ENCODE peak calls at places on chromosome 16, in six cellular contexts. B is psoas muscle, D is left colon, Z is HEK293T, I is HTR-8/SVneo, E is EL. X is an unnamed sample.

GRCh38 chr16:3881499-3881995 is 1.0 kb upstream of the CREBBP start:
- DNase-seq in B (no peak), D (no peak), Z (no peak), I (no peak), E (no peak), X (no peak)

GRCh38 chr16:88731699-88732098 is 25.4 kb downstream of the CTU2 start:
- DNase-seq in B (no peak), D (no peak), Z (peak), I (peak), E (no peak), X (no peak)

GRCh38 chr16:87626401-87626800 is 24.1 kb downstream of the JPH3 start:
- DNase-seq in B (no peak), D (no peak), Z (no peak), I (no peak), E (no peak), X (no peak)

GRCh38 chr16:24748242-24748641 is 18.8 kb downstream of the TNRC6A start:
- DNase-seq in B (no peak), D (no peak), Z (no peak), I (peak), E (peak), X (no peak)

GRCh38 chr16:87052506-87052905 is 264.7 kb downstream of the C16orf95 start:
- DNase-seq in B (no peak), D (no peak), Z (no peak), I (no peak), E (no peak), X (no peak)

GRCh38 chr16:69311533-69312388 is 611 bp downstream of the VPS4A start:
- DNase-seq in B (peak), D (peak), Z (peak), I (peak), E (peak), X (peak)

GRCh38 chr16:68668266-68668665 is 23.2 kb downstream of the CDH3 start:
- DNase-seq in B (no peak), D (no peak), Z (no peak), I (peak), E (peak), X (no peak)

GRCh38 chr16:53529529-53529928 is 26.5 kb upstream of the AKTIP start:
- DNase-seq in B (no peak), D (no peak), Z (no peak), I (no peak), E (no peak), X (no peak)

GRCh38 chr16:5490499-5490898 is 392.9 kb upstream of the EEF2KMT start:
- DNase-seq in B (no peak), D (peak), Z (peak), I (no peak), E (no peak), X (peak)

GRCh38 chr16:50842013-50842505 is 100.2 kb downstream of the CYLD start:
- DNase-seq in B (no peak), D (no peak), Z (no peak), I (no peak), E (no peak), X (no peak)

GRCh38 chr16:50622029-50622428 is 59.1 kb downstream of the SNX20 start:
- DNase-seq in B (no peak), D (no peak), Z (no peak), I (no peak), E (no peak), X (no peak)

GRCh38 chr16:72291121-72291520 is 119.2 kb upstream of the PMFBP1 start:
- DNase-seq in B (no peak), D (no peak), Z (no peak), I (no peak), E (peak), X (no peak)

GRCh38 chr16:6249863-6250262 is 1082.8 kb upstream of the RBFOX1 start:
- DNase-seq in B (no peak), D (no peak), Z (no peak), I (no peak), E (no peak), X (no peak)

GRCh38 chr16:50859628-50860360 is 117.9 kb downstream of the CYLD start:
- DNase-seq in B (no peak), D (peak), Z (no peak), I (no peak), E (no peak), X (peak)

GRCh38 chr16:1543085-1543896 is 9.8 kb downstream of the TMEM204 start:
- DNase-seq in B (peak), D (peak), Z (peak), I (peak), E (peak), X (peak)

GRCh38 chr16:57611184-57611583 is 17.2 kb upstream of the ADGRG1 start:
- DNase-seq in B (no peak), D (no peak), Z (no peak), I (no peak), E (peak), X (no peak)

X was measured in colonic mucosa.